ENCODE peak calls at places on chromosomes 6 and 20, in seven cellular contexts. C is NCI-H1436, H is cardiac fibroblast, K is activated T-helper 1 cell treated with Interleukin-2 at 50 U/mL for 16 hours, Z is AG08396, V is AG08395, N is osteocyte. Q is an unnamed sample.

GRCh38 chr6:145964948-145965366 is 799 bp upstream of the SHPRH start:
- DNase-seq in K (no peak), C (no peak), H (no peak), N (no peak), V (no peak), Z (no peak), Q (no peak)

GRCh38 chr6:126643352-126643751 is 303.4 kb downstream of the CENPW start:
- DNase-seq in C (no peak), H (no peak), V (no peak), N (no peak), K (no peak), Z (no peak), Q (no peak)

GRCh38 chr6:166852484-166852975 is 103.8 kb downstream of the RNASET2 start:
- DNase-seq in H (no peak), C (no peak), V (no peak), N (peak; percentile 77), Z (no peak), K (no peak), Q (no peak)

GRCh38 chr6:25449774-25450173 is 170.6 kb downstream of the CARMIL1 start:
- DNase-seq in H (no peak), V (no peak), K (no peak), N (no peak), C (no peak), Z (no peak), Q (no peak)

GRCh38 chr6:38180586-38180985 is 361.1 kb downstream of the ZFAND3 start:
- DNase-seq in Z (no peak), C (no peak), K (no peak), H (no peak), V (no peak), N (no peak), Q (no peak)

GRCh38 chr6:70823651-70824050 is 133.2 kb downstream of the B3GAT2 start:
- DNase-seq in Z (no peak), V (no peak), C (no peak), K (no peak), N (no peak), H (no peak), Q (no peak)

GRCh38 chr20:41030536-41031242 is 2.1 kb downstream of the TOP1 start:
- DNase-seq in K (no peak), V (peak; percentile 52), H (peak; percentile 53), N (no peak), C (no peak), Z (peak; percentile 46), Q (peak; percentile 31)

GRCh38 chr20:48483667-48484066 is 344.1 kb downstream of the PREX1 start:
- DNase-seq in N (no peak), V (no peak), C (no peak), H (no peak), K (no peak), Z (no peak), Q (no peak)

GRCh38 chr6:39330057-39330456 is 7.6 kb upstream of the KCNK16 start:
- DNase-seq in C (no peak), V (no peak), H (no peak), N (no peak), Z (no peak), K (no peak), Q (no peak)

GRCh38 chr6:137903933-137904821 is 37.1 kb downstream of the TNFAIP3 start:
- DNase-seq in C (no peak), H (peak; percentile 53), V (no peak), N (no peak), K (no peak), Z (no peak), Q (no peak)

GRCh38 chr6:70108230-70108629 is 194.7 kb downstream of the COL9A1 start:
- DNase-seq in K (no peak), Z (peak; percentile 21), C (peak; percentile 5), V (peak; percentile 45), H (peak; percentile 72), N (no peak), Q (peak; percentile 42)